ENCODE peak calls at places on chromosomes 5 and 9, in seven cellular contexts. J, A, N, G, C, M and X are unnamed samples.
A peak's percentile ranks its signal among the peaks of the same experiment; 100 is the strongest.

GRCh38 chr5:1001406-1002270 is 7.0 kb upstream of the NKD2 start:
- DNase-seq in C (peak; percentile 39), J (no peak), N (no peak), G (no peak), M (no peak), A (no peak), X (no peak)

GRCh38 chr9:38687992-38688391 is 31.9 kb downstream of the FAM240B start:
- DNase-seq in J (no peak), M (no peak), C (no peak), N (no peak), G (no peak), A (no peak), X (no peak)

GRCh38 chr9:133708123-133708769 is 29.9 kb downstream of the SARDH start:
- DNase-seq in G (no peak), C (no peak), A (no peak), M (no peak), J (no peak), N (no peak), X (no peak)

GRCh38 chr9:28547469-28547981 is 974.2 kb upstream of the C9orf72 start:
- DNase-seq in G (no peak), M (no peak), A (no peak), C (no peak), N (no peak), J (no peak), X (no peak)

GRCh38 chr5:126603402-126603991 is 2.8 kb downstream of the PHAX start:
- DNase-seq in A (no peak), C (no peak), G (no peak), N (no peak), J (no peak), M (no peak), X (no peak)

GRCh38 chr5:159257007-159257406 is 6.1 kb upstream of the UBLCP1 start:
- DNase-seq in J (no peak), A (no peak), N (no peak), G (no peak), C (no peak), M (no peak), X (no peak)

GRCh38 chr5:2747372-2748179 is 3.9 kb downstream of the IRX2 start:
- DNase-seq in N (no peak), G (no peak), A (no peak), J (no peak), C (no peak), M (no peak), X (no peak)

GRCh38 chr5:1521671-1522600 is 1.8 kb downstream of the LPCAT1 start:
- DNase-seq in C (peak; percentile 53), J (peak; percentile 87), M (peak; percentile 39), N (no peak), A (peak; percentile 66), G (peak; percentile 76), X (no peak)

GRCh38 chr9:124485201-124485600 is 22.0 kb downstream of the NR5A1 start:
- DNase-seq in G (no peak), A (no peak), J (no peak), C (no peak), N (no peak), M (no peak), X (no peak)

GRCh38 chr9:78918976-78919375 is 622.1 kb downstream of the PSAT1 start:
- DNase-seq in A (no peak), C (no peak), G (no peak), M (no peak), N (no peak), J (no peak), X (no peak)
- H3K23ac ChIP-seq in A (no peak overlapping the region), C (no peak overlapping the region), G (no peak overlapping the region), M (no peak overlapping the region), N (no peak overlapping the region), J (no peak overlapping the region), X (no peak overlapping the region)

GRCh38 chr5:161960314-161960713 is 107.3 kb upstream of the GABRG2 start:
- DNase-seq in A (no peak), G (no peak), C (no peak), M (no peak), J (no peak), N (no peak), X (no peak)
- H4K8ac ChIP-seq in A (no peak overlapping the region), G (no peak overlapping the region), C (no peak overlapping the region), M (no peak overlapping the region), J (no peak overlapping the region), N (no peak overlapping the region), X (no peak overlapping the region)

GRCh38 chr5:96175090-96175489 is 213.4 kb upstream of the ELL2 start:
- DNase-seq in G (no peak), N (no peak), J (no peak), M (no peak), C (no peak), A (no peak), X (peak; percentile 36)
- H3K23ac ChIP-seq in G (no peak overlapping the region), N (no peak overlapping the region), J (no peak overlapping the region), M (no peak overlapping the region), C (no peak overlapping the region), A (no peak overlapping the region), X (no peak overlapping the region)

GRCh38 chr5:138595396-138595795 is 20.2 kb upstream of the HSPA9 start:
- DNase-seq in N (no peak), C (no peak), J (no peak), M (no peak), A (peak; percentile 46), G (no peak), X (peak; percentile 20)

GRCh38 chr5:138601444-138601843 is 26.2 kb upstream of the HSPA9 start:
- DNase-seq in N (no peak), M (no peak), G (peak; percentile 97), C (no peak), A (no peak), J (peak; percentile 90), X (no peak)

GRCh38 chr5:138597660-138598400 is 22.6 kb upstream of the HSPA9 start:
- DNase-seq in J (no peak), G (peak; percentile 44), N (no peak), M (no peak), C (no peak), A (no peak), X (no peak)

GRCh38 chr5:138594305-138595058 is 19.3 kb upstream of the HSPA9 start:
- DNase-seq in C (no peak), A (no peak), G (no peak), J (no peak), M (no peak), N (no peak), X (no peak)

GRCh38 chr5:138596105-138596987 is 21.1 kb upstream of the HSPA9 start:
- DNase-seq in J (no peak), A (no peak), C (no peak), N (no peak), G (no peak), M (no peak), X (no peak)
- H4K8ac ChIP-seq in J (no peak overlapping the region), A (no peak overlapping the region), C (peak overlapping the region; percentile 26), N (no peak overlapping the region), G (no peak overlapping the region), M (no peak overlapping the region), X (no peak overlapping the region)